ENCODE peak calls at places on chromosomes 3 and 15, in six cellular contexts. One of them, this sample, is unnamed.

GRCh38 chr3:33131328-33132018 is 17.7 kb downstream of the CRTAP start:
- DNase-seq in activated T-helper 1 cell treated with anti-CD3 and anti-CD28 coated beads, Interleukin-2, amount 50 U/mL, for 16 hours: no peak
- DNase-seq in NCI-H69: peak
- DNase-seq in stimulated activated CD4-positive, alpha-beta T cell treated with anti-CD3 and anti-CD28 coated beads, Interleukin-1b, Interleukin-23, amount 100 ng/mL, for 4 hours: peak
- DNase-seq in epithelial cell of esophagus: peak
- DNase-seq in activated CD4-positive, alpha-beta T cell treated with anti-CD3 and anti-CD28 coated beads, Interleukin-2, amount 50 U/mL, for 4 hours: peak
- DNase-seq in this sample: no peak

GRCh38 chr3:172332256-172333041 is 115.8 kb downstream of the GHSR start:
- DNase-seq in activated T-helper 1 cell treated with anti-CD3 and anti-CD28 coated beads, Interleukin-2, amount 50 U/mL, for 16 hours: peak
- DNase-seq in NCI-H69: peak
- DNase-seq in stimulated activated CD4-positive, alpha-beta T cell treated with anti-CD3 and anti-CD28 coated beads, Interleukin-1b, Interleukin-23, amount 100 ng/mL, for 4 hours: peak
- DNase-seq in epithelial cell of esophagus: peak
- DNase-seq in activated CD4-positive, alpha-beta T cell treated with anti-CD3 and anti-CD28 coated beads, Interleukin-2, amount 50 U/mL, for 4 hours: peak
- DNase-seq in this sample: peak

GRCh38 chr15:95608371-95608770 is 722.1 kb upstream of the NR2F2 start:
- DNase-seq in activated T-helper 1 cell treated with anti-CD3 and anti-CD28 coated beads, Interleukin-2, amount 50 U/mL, for 16 hours: no peak
- DNase-seq in NCI-H69: no peak
- DNase-seq in stimulated activated CD4-positive, alpha-beta T cell treated with anti-CD3 and anti-CD28 coated beads, Interleukin-1b, Interleukin-23, amount 100 ng/mL, for 4 hours: no peak
- DNase-seq in epithelial cell of esophagus: no peak
- DNase-seq in activated CD4-positive, alpha-beta T cell treated with anti-CD3 and anti-CD28 coated beads, Interleukin-2, amount 50 U/mL, for 4 hours: no peak
- DNase-seq in this sample: no peak

GRCh38 chr15:52481915-52482314 is 46.8 kb downstream of the MYO5A start:
- DNase-seq in activated T-helper 1 cell treated with anti-CD3 and anti-CD28 coated beads, Interleukin-2, amount 50 U/mL, for 16 hours: no peak
- DNase-seq in NCI-H69: no peak
- DNase-seq in stimulated activated CD4-positive, alpha-beta T cell treated with anti-CD3 and anti-CD28 coated beads, Interleukin-1b, Interleukin-23, amount 100 ng/mL, for 4 hours: no peak
- DNase-seq in epithelial cell of esophagus: peak
- DNase-seq in activated CD4-positive, alpha-beta T cell treated with anti-CD3 and anti-CD28 coated beads, Interleukin-2, amount 50 U/mL, for 4 hours: peak
- DNase-seq in this sample: no peak

GRCh38 chr3:115071611-115072010 is 75.5 kb downstream of the ZBTB20 start:
- DNase-seq in activated T-helper 1 cell treated with anti-CD3 and anti-CD28 coated beads, Interleukin-2, amount 50 U/mL, for 16 hours: no peak
- DNase-seq in NCI-H69: peak
- DNase-seq in stimulated activated CD4-positive, alpha-beta T cell treated with anti-CD3 and anti-CD28 coated beads, Interleukin-1b, Interleukin-23, amount 100 ng/mL, for 4 hours: no peak
- DNase-seq in epithelial cell of esophagus: no peak
- DNase-seq in activated CD4-positive, alpha-beta T cell treated with anti-CD3 and anti-CD28 coated beads, Interleukin-2, amount 50 U/mL, for 4 hours: no peak
- DNase-seq in this sample: no peak

GRCh38 chr3:13932578-13933295 is 52.9 kb upstream of the WNT7A start:
- DNase-seq in activated T-helper 1 cell treated with anti-CD3 and anti-CD28 coated beads, Interleukin-2, amount 50 U/mL, for 16 hours: no peak
- DNase-seq in NCI-H69: no peak
- DNase-seq in stimulated activated CD4-positive, alpha-beta T cell treated with anti-CD3 and anti-CD28 coated beads, Interleukin-1b, Interleukin-23, amount 100 ng/mL, for 4 hours: no peak
- DNase-seq in epithelial cell of esophagus: no peak
- DNase-seq in activated CD4-positive, alpha-beta T cell treated with anti-CD3 and anti-CD28 coated beads, Interleukin-2, amount 50 U/mL, for 4 hours: no peak
- DNase-seq in this sample: no peak

GRCh38 chr3:34056951-34057390 is 258.5 kb downstream of the PDCD6IP start:
- DNase-seq in activated T-helper 1 cell treated with anti-CD3 and anti-CD28 coated beads, Interleukin-2, amount 50 U/mL, for 16 hours: no peak
- DNase-seq in NCI-H69: no peak
- DNase-seq in stimulated activated CD4-positive, alpha-beta T cell treated with anti-CD3 and anti-CD28 coated beads, Interleukin-1b, Interleukin-23, amount 100 ng/mL, for 4 hours: no peak
- DNase-seq in epithelial cell of esophagus: peak
- DNase-seq in activated CD4-positive, alpha-beta T cell treated with anti-CD3 and anti-CD28 coated beads, Interleukin-2, amount 50 U/mL, for 4 hours: no peak
- DNase-seq in this sample: no peak

GRCh38 chr15:68341851-68342336 is 64.3 kb downstream of the FEM1B start:
- DNase-seq in activated T-helper 1 cell treated with anti-CD3 and anti-CD28 coated beads, Interleukin-2, amount 50 U/mL, for 16 hours: no peak
- DNase-seq in NCI-H69: no peak
- DNase-seq in stimulated activated CD4-positive, alpha-beta T cell treated with anti-CD3 and anti-CD28 coated beads, Interleukin-1b, Interleukin-23, amount 100 ng/mL, for 4 hours: no peak
- DNase-seq in epithelial cell of esophagus: no peak
- DNase-seq in activated CD4-positive, alpha-beta T cell treated with anti-CD3 and anti-CD28 coated beads, Interleukin-2, amount 50 U/mL, for 4 hours: no peak
- DNase-seq in this sample: no peak

This sample was measured in activated T-helper 9 cell treated with anti-CD3 and anti-CD28 coated beads, Interleukin-2, amount 50 U/mL, for 16 hours.